ENCODE peak calls at places on chromosome 1, in eight cellular contexts. Z is GM13977; O is cardiac muscle cell; F is iris pigment epithelial cell; T is KG1; S is effector CD8-positive, alpha-beta T cell; I is ELR; H is head of caudate nucleus. G is an unnamed sample.

GRCh38 chr1:172135923-172136610 is 284.4 kb upstream of the C1orf105 start:
- DNase-seq in F (peak; percentile 82), H (no peak), T (no peak), I (peak; percentile 76), O (no peak), S (no peak), Z (no peak), G (no peak)

GRCh38 chr1:212431656-212432055 is 1.1 kb upstream of the NENF start:
- DNase-seq in Z (no peak), O (no peak), F (no peak), T (no peak), S (no peak), I (no peak), H (no peak), G (no peak)

GRCh38 chr1:204968946-204969345 is 74.1 kb upstream of the CNTN2 start:
- DNase-seq in O (no peak), I (no peak), H (no peak), T (no peak), S (no peak), F (no peak), Z (no peak), G (no peak)

GRCh38 chr1:38114231-38114630 is 67.6 kb upstream of the POU3F1 start:
- DNase-seq in H (peak; percentile 45), F (no peak), O (no peak), S (no peak), T (no peak), I (no peak), Z (no peak), G (peak; percentile 81)

GRCh38 chr1:25945756-25946155 is 39.5 kb upstream of the STMN1 start:
- DNase-seq in O (no peak), Z (no peak), F (no peak), S (no peak), H (no peak), T (no peak), I (peak; percentile 19), G (no peak)

GRCh38 chr1:23421752-23422312 is 2.7 kb downstream of the TCEA3 start:
- DNase-seq in T (no peak), S (no peak), O (no peak), F (peak; percentile 79), Z (no peak), H (no peak), I (peak; percentile 50), G (peak; percentile 21)

GRCh38 chr1:233613252-233614172 is at the start of gene KCNK1:
- DNase-seq in Z (peak; percentile 47), O (peak; percentile 85), S (no peak), T (no peak), F (peak; percentile 94), I (peak; percentile 1), H (peak; percentile 52), G (peak; percentile 97)

GRCh38 chr1:232473319-232473718 is 156.6 kb downstream of the SIPA1L2 start:
- DNase-seq in Z (no peak), T (no peak), F (peak; percentile 86), H (no peak), I (peak; percentile 54), O (peak; percentile 7), S (no peak), G (peak; percentile 56)